ENCODE peak calls at places on chromosome 6, in seven cellular contexts. One of them, this sample, is unnamed.

GRCh38 chr6:17169291-17169690 is 67.4 kb downstream of the STMND1 start:
- DNase-seq in fibroblast of lung: peak; percentile 33
- DNase-seq in H9: no peak
- DNase-seq in stomach: no peak
- DNase-seq in GM23338: no peak
- DNase-seq in CD8-positive, alpha-beta T cell: no peak
- DNase-seq in breast epithelium: no peak
- DNase-seq in this sample: no peak

GRCh38 chr6:125798734-125799510 is 8.2 kb downstream of the NCOA7 start:
- DNase-seq in fibroblast of lung: peak; percentile 86
- DNase-seq in H9: no peak
- DNase-seq in stomach: no peak
- DNase-seq in GM23338: no peak
- DNase-seq in CD8-positive, alpha-beta T cell: no peak
- DNase-seq in breast epithelium: no peak
- DNase-seq in this sample: no peak

GRCh38 chr6:55694148-55694547 is 115.2 kb upstream of the HMGCLL1 start:
- DNase-seq in fibroblast of lung: peak; percentile 87
- DNase-seq in H9: peak; percentile 73
- DNase-seq in stomach: no peak
- DNase-seq in GM23338: peak; percentile 82
- DNase-seq in CD8-positive, alpha-beta T cell: no peak
- DNase-seq in breast epithelium: no peak
- DNase-seq in this sample: no peak

GRCh38 chr6:3296537-3297453 is 38.0 kb downstream of the PSMG4 start:
- DNase-seq in fibroblast of lung: peak; percentile 9
- DNase-seq in H9: no peak
- DNase-seq in stomach: no peak
- DNase-seq in GM23338: no peak
- DNase-seq in CD8-positive, alpha-beta T cell: no peak
- DNase-seq in breast epithelium: no peak
- DNase-seq in this sample: no peak

GRCh38 chr6:155188707-155189496 is 74.9 kb upstream of the CLDN20 start:
- DNase-seq in fibroblast of lung: peak; percentile 97
- DNase-seq in H9: no peak
- DNase-seq in stomach: no peak
- DNase-seq in GM23338: no peak
- DNase-seq in CD8-positive, alpha-beta T cell: no peak
- DNase-seq in breast epithelium: no peak
- DNase-seq in this sample: no peak

GRCh38 chr6:13076575-13076974 is 251.8 kb downstream of the TBC1D7 start:
- DNase-seq in fibroblast of lung: no peak
- DNase-seq in H9: no peak
- DNase-seq in stomach: no peak
- DNase-seq in GM23338: no peak
- DNase-seq in CD8-positive, alpha-beta T cell: no peak
- DNase-seq in breast epithelium: no peak
- DNase-seq in this sample: no peak

GRCh38 chr6:139863356-139863755 is 488.9 kb upstream of the CITED2 start:
- DNase-seq in fibroblast of lung: peak; percentile 48
- DNase-seq in H9: no peak
- DNase-seq in stomach: no peak
- DNase-seq in GM23338: no peak
- DNase-seq in CD8-positive, alpha-beta T cell: no peak
- DNase-seq in breast epithelium: no peak
- DNase-seq in this sample: no peak

GRCh38 chr6:44627091-44627878 is 239.8 kb downstream of the CDC5L start:
- DNase-seq in fibroblast of lung: no peak
- DNase-seq in H9: peak; percentile 60
- DNase-seq in stomach: no peak
- DNase-seq in GM23338: peak; percentile 66
- DNase-seq in CD8-positive, alpha-beta T cell: no peak
- DNase-seq in breast epithelium: no peak
- DNase-seq in this sample: no peak

GRCh38 chr6:137839076-137839475 is 28.0 kb upstream of the TNFAIP3 start:
- DNase-seq in fibroblast of lung: no peak
- DNase-seq in H9: no peak
- DNase-seq in stomach: no peak
- DNase-seq in GM23338: no peak
- DNase-seq in CD8-positive, alpha-beta T cell: no peak
- DNase-seq in breast epithelium: no peak
- DNase-seq in this sample: no peak

GRCh38 chr6:108947114-108947854 is 99.1 kb downstream of the ARMC2 start:
- DNase-seq in fibroblast of lung: peak; percentile 70
- DNase-seq in H9: no peak
- DNase-seq in stomach: no peak
- DNase-seq in GM23338: no peak
- DNase-seq in CD8-positive, alpha-beta T cell: no peak
- DNase-seq in breast epithelium: peak; percentile 73
- DNase-seq in this sample: no peak

GRCh38 chr6:121917834-121918559 is 481.5 kb upstream of the HSF2 start:
- DNase-seq in fibroblast of lung: peak; percentile 40
- DNase-seq in H9: no peak
- DNase-seq in stomach: no peak
- DNase-seq in GM23338: no peak
- DNase-seq in CD8-positive, alpha-beta T cell: no peak
- DNase-seq in breast epithelium: no peak
- DNase-seq in this sample: no peak

GRCh38 chr6:135498178-135498841 is 770 bp upstream of the AHI1 start:
- DNase-seq in fibroblast of lung: peak; percentile 90
- DNase-seq in H9: peak; percentile 33
- DNase-seq in stomach: peak; percentile 72
- DNase-seq in GM23338: peak; percentile 61
- DNase-seq in CD8-positive, alpha-beta T cell: peak; percentile 29
- DNase-seq in breast epithelium: peak; percentile 78
- DNase-seq in this sample: peak; percentile 89

GRCh38 chr6:33105916-33106871 is 30.4 kb downstream of the HLA-DPB1 start:
- DNase-seq in fibroblast of lung: no peak
- DNase-seq in H9: peak; percentile 14
- DNase-seq in stomach: no peak
- DNase-seq in GM23338: no peak
- DNase-seq in CD8-positive, alpha-beta T cell: no peak
- DNase-seq in breast epithelium: peak; percentile 86
- DNase-seq in this sample: no peak

GRCh38 chr6:68640506-68640875 is 5.4 kb downstream of the ADGRB3 start:
- DNase-seq in fibroblast of lung: no peak
- DNase-seq in H9: no peak
- DNase-seq in stomach: no peak
- DNase-seq in GM23338: no peak
- DNase-seq in CD8-positive, alpha-beta T cell: no peak
- DNase-seq in breast epithelium: no peak
- DNase-seq in this sample: no peak

GRCh38 chr6:44264154-44265002 is 973 bp downstream of the NFKBIE start:
- DNase-seq in fibroblast of lung: no peak
- DNase-seq in H9: no peak
- DNase-seq in stomach: peak; percentile 56
- DNase-seq in GM23338: no peak
- DNase-seq in CD8-positive, alpha-beta T cell: no peak
- DNase-seq in breast epithelium: no peak
- DNase-seq in this sample: no peak

GRCh38 chr6:39881851-39882566 is 52.3 kb downstream of the MOCS1 start:
- DNase-seq in fibroblast of lung: peak; percentile 95
- DNase-seq in H9: no peak
- DNase-seq in stomach: no peak
- DNase-seq in GM23338: no peak
- DNase-seq in CD8-positive, alpha-beta T cell: no peak
- DNase-seq in breast epithelium: no peak
- DNase-seq in this sample: no peak

GRCh38 chr6:41597246-41598000 is 40.8 kb upstream of the MDFI start:
- DNase-seq in fibroblast of lung: no peak
- DNase-seq in H9: peak; percentile 47
- DNase-seq in stomach: no peak
- DNase-seq in GM23338: no peak
- DNase-seq in CD8-positive, alpha-beta T cell: no peak
- DNase-seq in breast epithelium: no peak
- DNase-seq in this sample: no peak

GRCh38 chr6:19549109-19549508 is 288.1 kb upstream of the ID4 start:
- DNase-seq in fibroblast of lung: no peak
- DNase-seq in H9: no peak
- DNase-seq in stomach: no peak
- DNase-seq in GM23338: no peak
- DNase-seq in CD8-positive, alpha-beta T cell: no peak
- DNase-seq in breast epithelium: no peak
- DNase-seq in this sample: no peak

GRCh38 chr6:111011360-111012142 is 29.7 kb downstream of the RPF2 start:
- DNase-seq in fibroblast of lung: peak; percentile 33
- DNase-seq in H9: no peak
- DNase-seq in stomach: no peak
- DNase-seq in GM23338: peak; percentile 64
- DNase-seq in CD8-positive, alpha-beta T cell: no peak
- DNase-seq in breast epithelium: no peak
- DNase-seq in this sample: no peak

GRCh38 chr6:2038096-2038495 is 207.3 kb downstream of the GMDS start:
- DNase-seq in fibroblast of lung: peak; percentile 78
- DNase-seq in H9: no peak
- DNase-seq in stomach: peak; percentile 36
- DNase-seq in GM23338: no peak
- DNase-seq in CD8-positive, alpha-beta T cell: no peak
- DNase-seq in breast epithelium: no peak
- DNase-seq in this sample: no peak

DNA sequence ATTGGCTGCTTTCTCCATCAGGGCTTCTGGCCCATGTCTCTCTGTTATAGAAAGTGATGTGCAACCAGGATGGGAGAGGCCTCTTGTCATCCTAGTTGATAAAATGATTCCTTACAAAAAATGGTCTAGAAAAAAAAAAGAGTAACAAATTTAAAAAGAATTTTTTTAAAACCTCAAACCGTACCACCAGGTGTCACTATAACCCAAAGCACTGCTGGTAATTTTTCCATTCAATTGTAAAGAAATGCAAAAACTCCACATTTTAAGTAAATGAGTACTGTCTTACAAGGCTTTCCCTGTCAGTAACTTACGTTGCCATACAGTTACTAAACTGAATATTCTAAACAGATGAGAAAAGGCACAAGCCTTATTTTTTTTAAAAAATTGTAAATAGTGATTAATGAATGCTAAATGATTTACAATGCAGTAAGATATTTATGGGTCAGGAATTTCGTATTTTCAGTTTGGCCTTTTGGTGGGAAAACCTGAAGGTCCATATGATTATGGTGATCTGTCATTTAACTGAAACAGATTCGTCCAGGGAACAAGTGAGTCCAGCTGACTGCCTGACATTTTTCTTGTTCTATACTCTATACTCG is 95.4 kb downstream of the OGFRL1 start:
- DNase-seq in fibroblast of lung: peak; percentile 49
- DNase-seq in H9: no peak
- DNase-seq in stomach: no peak
- DNase-seq in GM23338: peak; percentile 77
- DNase-seq in CD8-positive, alpha-beta T cell: no peak
- DNase-seq in breast epithelium: no peak
- DNase-seq in this sample: no peak
- H3K4me1 ChIP-seq in fibroblast of lung: peaks cover 4% of the 10 kb centered on the region
- H3K4me1 ChIP-seq in H9: no peaks in the 10 kb centered on the region
- H3K4me1 ChIP-seq in stomach: peaks cover 49% of the 10 kb centered on the region
- H3K4me1 ChIP-seq in GM23338: peaks cover 19% of the 10 kb centered on the region
- H3K4me1 ChIP-seq in CD8-positive, alpha-beta T cell: no peaks in the 10 kb centered on the region
- H3K4me1 ChIP-seq in breast epithelium: no peaks in the 10 kb centered on the region
- H3K4me1 ChIP-seq in this sample: peaks cover 18% of the 10 kb centered on the region

DNA sequence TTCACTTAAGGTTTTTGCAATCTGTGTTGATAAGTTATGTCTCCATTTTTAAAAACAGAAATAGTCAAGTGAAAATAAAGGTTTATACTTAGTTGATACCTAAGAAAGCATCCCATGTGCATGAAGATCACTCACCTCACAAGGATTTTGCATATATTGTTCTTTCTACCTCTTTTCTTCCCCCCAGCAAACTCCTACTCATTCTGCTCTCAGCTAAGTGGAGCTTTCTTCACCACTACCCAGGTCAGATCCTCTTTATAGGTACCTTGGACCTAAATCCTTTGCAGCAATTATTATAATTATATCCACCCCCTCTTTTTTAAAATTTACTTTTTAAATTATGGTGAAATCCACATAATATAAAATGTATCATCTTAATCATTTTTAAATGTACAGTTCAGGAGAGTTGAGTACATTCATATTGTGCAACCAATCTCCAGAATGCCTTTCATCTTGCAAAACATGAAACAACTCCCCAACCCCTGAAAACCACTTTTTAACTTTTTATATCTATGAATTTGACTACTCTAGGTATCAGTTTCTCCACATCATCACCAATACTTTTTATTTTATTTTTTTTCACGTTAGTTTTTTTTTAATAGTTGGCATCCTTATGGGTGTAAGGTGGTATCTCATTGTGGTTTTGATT is 9.3 kb upstream of the BACH2 start:
- DNase-seq in fibroblast of lung: no peak
- DNase-seq in H9: no peak
- DNase-seq in stomach: no peak
- DNase-seq in GM23338: no peak
- DNase-seq in CD8-positive, alpha-beta T cell: no peak
- DNase-seq in breast epithelium: no peak
- DNase-seq in this sample: no peak
- H3K4me1 ChIP-seq in fibroblast of lung: no peaks in the 10 kb centered on the region
- H3K4me1 ChIP-seq in H9: no peaks in the 10 kb centered on the region
- H3K4me1 ChIP-seq in stomach: no peaks in the 10 kb centered on the region
- H3K4me1 ChIP-seq in GM23338: no peaks in the 10 kb centered on the region
- H3K4me1 ChIP-seq in CD8-positive, alpha-beta T cell: no peaks in the 10 kb centered on the region
- H3K4me1 ChIP-seq in breast epithelium: no peaks in the 10 kb centered on the region
- H3K4me1 ChIP-seq in this sample: no peaks in the 10 kb centered on the region

DNA sequence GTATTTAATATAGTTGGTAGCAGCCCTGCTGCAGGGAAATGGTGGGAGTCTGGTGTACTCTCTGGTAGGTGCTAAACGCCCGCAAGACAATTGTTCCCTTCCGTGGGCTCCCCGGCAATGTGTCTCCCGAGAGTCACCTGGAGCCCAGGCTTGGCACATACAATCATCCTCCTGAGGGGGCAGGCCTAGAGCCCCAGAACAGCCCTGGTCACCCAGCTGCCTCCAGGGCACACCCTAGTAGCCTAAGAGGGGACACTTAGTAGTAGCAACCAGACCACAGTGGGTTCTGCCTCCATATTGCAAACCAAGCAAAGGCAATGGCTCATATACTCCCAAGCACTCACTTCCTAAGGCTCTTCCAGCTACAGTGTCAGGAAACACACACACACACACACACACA is 122.9 kb downstream of the SCML4 start:
- DNase-seq in fibroblast of lung: no peak
- DNase-seq in H9: no peak
- DNase-seq in stomach: no peak
- DNase-seq in GM23338: no peak
- DNase-seq in CD8-positive, alpha-beta T cell: no peak
- DNase-seq in breast epithelium: no peak
- DNase-seq in this sample: no peak
- H3K4me1 ChIP-seq in fibroblast of lung: peaks cover 12% of the 10 kb centered on the region
- H3K4me1 ChIP-seq in H9: no peaks in the 10 kb centered on the region
- H3K4me1 ChIP-seq in stomach: no peaks in the 10 kb centered on the region
- H3K4me1 ChIP-seq in GM23338: peaks cover 18% of the 10 kb centered on the region
- H3K4me1 ChIP-seq in CD8-positive, alpha-beta T cell: peaks cover 7% of the 10 kb centered on the region
- H3K4me1 ChIP-seq in breast epithelium: no peaks in the 10 kb centered on the region
- H3K4me1 ChIP-seq in this sample: no peaks in the 10 kb centered on the region

DNA sequence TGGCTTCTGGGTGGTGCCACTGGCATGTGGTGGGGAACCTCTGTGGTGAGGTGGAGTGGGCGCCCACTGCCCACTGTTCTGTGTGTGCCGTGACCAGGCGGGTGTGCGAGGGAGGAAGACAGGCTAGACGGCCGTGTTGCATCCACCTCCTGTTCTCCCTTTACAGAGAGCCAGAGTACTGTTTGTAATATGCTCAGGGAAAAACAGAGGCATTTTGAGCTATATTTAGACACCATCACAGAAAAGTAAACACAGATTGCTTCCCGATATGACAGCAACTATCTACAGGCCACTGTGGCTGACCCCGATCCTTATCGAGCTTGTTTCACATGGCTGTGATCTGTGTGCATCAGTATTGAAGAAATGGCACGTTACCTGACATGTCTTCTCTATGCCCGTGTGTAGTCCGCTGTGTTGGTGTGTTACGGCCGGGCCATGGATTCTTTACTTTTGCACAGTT is 45.6 kb downstream of the ARID1B start:
- DNase-seq in fibroblast of lung: no peak
- DNase-seq in H9: no peak
- DNase-seq in stomach: no peak
- DNase-seq in GM23338: no peak
- DNase-seq in CD8-positive, alpha-beta T cell: no peak
- DNase-seq in breast epithelium: no peak
- DNase-seq in this sample: no peak
- H3K4me1 ChIP-seq in fibroblast of lung: peaks cover 8% of the 10 kb centered on the region
- H3K4me1 ChIP-seq in H9: peaks cover 11% of the 10 kb centered on the region
- H3K4me1 ChIP-seq in stomach: peaks cover 99% of the 10 kb centered on the region
- H3K4me1 ChIP-seq in GM23338: peaks cover 46% of the 10 kb centered on the region
- H3K4me1 ChIP-seq in CD8-positive, alpha-beta T cell: peaks cover 62% of the 10 kb centered on the region
- H3K4me1 ChIP-seq in breast epithelium: peaks cover 7% of the 10 kb centered on the region
- H3K4me1 ChIP-seq in this sample: peaks cover 61% of the 10 kb centered on the region

This sample was measured in right atrium auricular region.